ENCODE peak calls at places on chromosomes 2 and 18, in seven cellular contexts. P, L, X, W, B, J and D are unnamed samples. For H3K4me1, the result is how much of the 10 kb centered on the place peaks cover.

GRCh38 chr18:25935356-25935755 is 155.1 kb downstream of the SS18 start:
- DNase-seq in L (no peak), J (no peak), X (no peak), P (no peak), W (no peak), B (no peak), D (no peak)

GRCh38 chr2:156892449-156893335 is 364.8 kb upstream of the GALNT5 start:
- DNase-seq in J (peak), L (no peak), P (peak), W (no peak), B (no peak), X (peak), D (no peak)

GRCh38 chr2:223404616-223405015 is 197.5 kb downstream of the SCG2 start:
- DNase-seq in W (no peak), J (no peak), B (no peak), L (no peak), P (no peak), X (no peak), D (no peak)

GRCh38 chr2:216643986-216644662 is 10.9 kb downstream of the IGFBP2 start:
- DNase-seq in X (no peak), J (peak), P (no peak), B (no peak), L (no peak), W (peak), D (no peak)

GRCh38 chr2:232447091-232447620 is 8.8 kb upstream of the ALPI start:
- DNase-seq in L (no peak), J (no peak), W (peak), B (no peak), X (no peak), P (no peak), D (no peak)

GRCh38 chr2:154740360-154740759 is 41.9 kb downstream of the KCNJ3 start:
- DNase-seq in X (no peak), L (no peak), W (no peak), B (no peak), P (no peak), J (no peak), D (no peak)

GRCh38 chr2:112529751-112530150 is 12.5 kb upstream of the POLR1B start:
- DNase-seq in J (no peak), B (no peak), X (no peak), W (no peak), L (no peak), P (no peak), D (no peak)

GRCh38 chr2:178764097-178764496 is 43.1 kb downstream of the TTN start:
- DNase-seq in P (no peak), W (no peak), X (no peak), B (no peak), L (no peak), J (no peak), D (no peak)

GRCh38 chr2:2512931-2513330 is 181.9 kb upstream of the MYT1L start:
- DNase-seq in X (no peak), B (no peak), L (no peak), J (no peak), W (no peak), P (no peak), D (no peak)

GRCh38 chr18:63604791-63605567 is 17.8 kb downstream of the SERPINB13 start:
- DNase-seq in X (no peak), B (no peak), L (no peak), P (no peak), W (no peak), J (no peak), D (no peak)

GRCh38 chr2:46309052-46309953 is 12.1 kb downstream of the EPAS1 start:
- DNase-seq in P (no peak), W (no peak), L (no peak), X (no peak), B (no peak), J (no peak), D (no peak)

GRCh38 chr18:1094408-1094807 is 189.7 kb downstream of the ADCYAP1 start:
- DNase-seq in W (no peak), J (no peak), P (no peak), X (no peak), B (no peak), L (no peak), D (no peak)

GRCh38 chr2:109398616-109399015 is 215.2 kb downstream of the SEPTIN10 start:
- DNase-seq in J (no peak), L (no peak), P (no peak), B (no peak), X (no peak), W (no peak), D (no peak)

GRCh38 chr2:109399061-109399460 is 214.7 kb downstream of the SEPTIN10 start:
- DNase-seq in P (no peak), W (no peak), J (no peak), X (no peak), B (no peak), L (no peak), D (no peak)

GRCh38 chr2:109395487-109396337 is 218.1 kb downstream of the SEPTIN10 start:
- DNase-seq in P (no peak), B (no peak), X (no peak), W (no peak), J (no peak), L (no peak), D (no peak)

GRCh38 chr2:109397883-109398282 is 215.9 kb downstream of the SEPTIN10 start:
- DNase-seq in L (no peak), W (no peak), P (no peak), J (no peak), X (no peak), B (no peak), D (no peak)

DNA sequence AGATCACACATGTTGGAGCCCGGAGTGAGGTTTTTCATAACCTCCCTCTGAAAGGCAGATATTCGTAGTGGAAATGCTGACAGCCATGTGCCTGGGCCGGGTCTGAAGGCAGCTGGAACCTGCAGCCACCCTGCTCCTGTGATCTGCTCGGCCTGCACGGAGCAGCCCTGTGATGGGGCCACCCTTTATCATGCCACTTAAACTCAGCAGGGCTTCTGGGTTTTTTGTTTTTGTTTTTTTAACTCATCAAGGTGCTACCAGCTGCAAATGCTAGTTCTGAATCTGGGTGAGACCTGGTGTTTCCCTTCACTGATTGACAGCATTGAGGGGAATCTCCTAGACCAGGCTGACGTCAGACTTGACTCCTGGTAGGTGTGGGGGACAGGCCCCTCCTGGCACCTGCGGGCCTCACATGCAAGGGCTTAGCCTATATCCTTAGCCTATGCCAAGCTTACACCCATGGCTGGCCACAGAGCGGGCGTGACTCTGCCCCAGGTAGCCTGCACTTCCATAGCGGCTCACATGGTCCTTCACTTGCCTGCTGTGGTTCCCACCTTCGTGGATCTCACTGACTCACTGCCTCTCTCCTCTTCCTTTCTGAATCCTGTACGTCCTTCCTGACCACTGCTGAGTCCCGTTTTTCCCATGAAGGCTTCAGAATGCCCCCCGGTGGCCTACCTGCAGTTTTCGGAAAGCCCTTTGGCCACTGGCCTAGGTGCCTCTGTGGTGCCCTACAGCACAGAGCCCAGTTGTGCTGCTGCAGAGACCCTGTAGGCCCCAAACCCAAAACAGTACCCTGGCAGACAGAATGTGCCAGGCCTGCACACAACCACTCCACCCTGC is 217.2 kb downstream of the SEPTIN10 start:
- DNase-seq in P (no peak), B (no peak), X (no peak), J (no peak), W (no peak), L (no peak), D (no peak)
- TF ChIP-seq CTCF in P (peak), B (no peak), X (no peak), J (peak), W (no peak), L (no peak), D (no peak)

GRCh38 chr2:97661927-97662326 is 1.9 kb downstream of the ACTR1B start:
- DNase-seq in B (no peak), X (no peak), J (no peak), W (no peak), L (no peak), P (no peak), D (no peak)
- H3K27ac ChIP-seq in B (peak), X (no peak), J (no peak), W (no peak), L (no peak), P (peak), D (no peak)

DNA sequence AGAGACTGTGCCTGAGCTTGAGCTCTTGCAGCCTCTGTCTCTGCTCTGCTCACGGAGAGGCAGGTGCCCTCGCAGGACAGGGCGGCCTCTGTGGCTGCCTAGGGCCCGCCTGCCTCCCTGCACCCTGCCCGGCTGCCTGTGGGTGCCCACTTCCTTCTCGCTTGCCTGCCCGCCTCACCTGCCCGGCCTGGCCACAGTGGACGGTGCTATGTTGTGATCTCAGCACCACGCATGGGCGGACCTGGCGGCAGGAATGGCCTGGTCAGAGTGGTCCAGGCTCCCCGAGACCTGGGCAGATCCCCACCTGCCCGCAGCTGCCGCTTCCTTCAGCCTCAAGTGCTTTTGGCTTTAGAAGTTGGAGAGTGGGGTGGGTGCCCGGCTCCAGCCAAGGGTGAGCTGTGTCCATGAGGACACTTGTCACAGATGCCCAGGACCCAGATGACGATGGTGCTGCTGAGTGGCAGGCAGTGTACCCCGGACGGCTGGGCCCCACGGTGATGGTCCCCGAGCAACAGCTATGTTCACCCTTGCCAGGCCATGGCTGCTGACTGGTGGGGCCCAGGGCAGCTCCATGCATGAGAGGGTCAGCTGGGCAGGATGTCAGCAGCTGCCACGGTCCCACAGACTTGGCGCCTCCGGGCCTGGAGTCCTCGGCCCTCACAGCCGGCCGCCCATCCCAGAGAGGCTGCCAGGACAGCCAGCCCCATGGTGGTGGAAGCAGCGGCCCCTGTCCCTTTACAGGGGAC is 25.3 kb downstream of the RTP5 start:
- DNase-seq in L (peak), B (peak), J (no peak), W (peak), X (no peak), P (no peak), D (no peak)
- H3K4me1 ChIP-seq in L (under half), B (under half), J (under half), W (half or more), X (under half), P (under half), D (under half)

DNA sequence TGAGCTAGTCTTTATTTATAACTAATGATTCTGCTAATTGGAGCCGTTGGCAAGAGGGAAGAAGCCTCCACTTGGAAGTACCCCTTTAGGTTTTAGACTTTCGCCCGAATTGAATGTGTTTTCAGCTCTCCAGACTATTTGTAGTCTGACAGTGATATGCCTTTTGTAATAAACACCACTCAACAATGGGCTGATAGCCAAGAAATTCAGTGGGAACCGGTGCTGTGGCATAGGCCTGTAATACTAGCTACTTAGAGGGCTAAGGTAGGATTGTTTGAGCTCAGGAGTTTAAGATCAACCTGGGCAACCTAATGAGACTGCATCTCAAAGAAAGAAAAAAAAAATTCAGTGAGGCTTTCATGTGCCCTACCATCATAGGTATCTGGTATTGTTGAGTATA is 13.6 kb upstream of the ZSCAN30 start:
- DNase-seq in B (no peak), L (no peak), J (no peak), X (no peak), W (no peak), P (no peak), D (no peak)
- TF ChIP-seq CTCF in B (no peak), L (no peak), J (no peak), X (no peak), W (no peak), P (no peak), D (no peak)

GRCh38 chr18:29163596-29163995 is 986.7 kb upstream of the CDH2 start:
- DNase-seq in L (no peak), W (no peak), P (no peak), J (no peak), B (no peak), X (no peak), D (no peak)

GRCh38 chr18:29164993-29165599 is 988.2 kb upstream of the CDH2 start:
- DNase-seq in X (no peak), B (no peak), W (no peak), L (no peak), P (peak), J (peak), D (no peak)

GRCh38 chr18:29161429-29161828 is 984.5 kb upstream of the CDH2 start:
- DNase-seq in P (no peak), L (no peak), W (no peak), B (no peak), J (no peak), X (no peak), D (no peak)

GRCh38 chr18:29160123-29160522 is 983.2 kb upstream of the CDH2 start:
- DNase-seq in L (no peak), W (no peak), X (no peak), B (no peak), J (no peak), P (no peak), D (no peak)

GRCh38 chr18:29164020-29164706 is 987.2 kb upstream of the CDH2 start:
- DNase-seq in B (no peak), X (no peak), P (peak), L (no peak), J (no peak), W (no peak), D (no peak)
- H3K27ac ChIP-seq in B (no peak), X (no peak), P (no peak), L (no peak), J (no peak), W (no peak), D (peak)

GRCh38 chr2:230708204-230708603 is 4.4 kb upstream of the CAB39 start:
- DNase-seq in W (no peak), L (no peak), P (no peak), X (no peak), B (no peak), J (no peak), D (no peak)
- H3K4me1 ChIP-seq in W (under half), L (under half), P (under half), X (under half), B (under half), J (under half), D (under half)